ENCODE peak calls at places on chromosomes 16 and 17, in seven cellular contexts. W is Panc1; I is GM06990; G is testis; N is right lobe of liver; M is naive thymus-derived CD4-positive, alpha-beta T cell; C is MM.1S. X is an unnamed sample.

GRCh38 chr17:80880650-80880989 is 111.0 kb upstream of the CHMP6 start:
- DNase-seq in W (no peak), I (no peak), G (no peak), N (no peak), M (no peak), C (no peak), X (no peak)

GRCh38 chr17:81706757-81707624 is 3.8 kb downstream of the MRPL12 start:
- DNase-seq in W (no peak), I (peak; percentile 24), G (no peak), N (no peak), M (no peak), C (no peak), X (no peak)

GRCh38 chr17:11996722-11997146 is 541 bp downstream of the ZNF18 start:
- DNase-seq in W (no peak), I (no peak), G (peak; percentile 50), N (no peak), M (no peak), C (peak; percentile 76), X (peak; percentile 71)

GRCh38 chr16:82630688-82631087 is 3.9 kb downstream of the CDH13 start:
- DNase-seq in W (no peak), I (no peak), G (no peak), N (no peak), M (no peak), C (no peak), X (no peak)

GRCh38 chr17:9859781-9860180 is 34.1 kb downstream of the GLP2R start:
- DNase-seq in W (no peak), I (no peak), G (no peak), N (no peak), M (no peak), C (no peak), X (no peak)

GRCh38 chr16:25109643-25110042 is 1.9 kb upstream of the LCMT1 start:
- DNase-seq in W (peak; percentile 92), I (no peak), G (peak; percentile 54), N (peak; percentile 38), M (no peak), C (no peak), X (peak; percentile 51)

GRCh38 chr17:78745407-78746088 is 36.5 kb downstream of the CYTH1 start:
- DNase-seq in W (no peak), I (no peak), G (no peak), N (no peak), M (peak; percentile 48), C (peak; percentile 61), X (no peak)

GRCh38 chr16:85641305-85641704 is 28.2 kb downstream of the GSE1 start:
- DNase-seq in W (no peak), I (no peak), G (no peak), N (no peak), M (no peak), C (no peak), X (no peak)

GRCh38 chr16:88437367-88437964 is 15.6 kb upstream of the ZFPM1 start:
- DNase-seq in W (no peak), I (peak; percentile 56), G (peak; percentile 58), N (no peak), M (no peak), C (peak; percentile 27), X (no peak)

GRCh38 chr16:15443753-15444152 is 9.4 kb downstream of the BMERB1 start:
- DNase-seq in W (no peak), I (no peak), G (no peak), N (peak; percentile 25), M (no peak), C (no peak), X (peak; percentile 24)

GRCh38 chr16:27169511-27170071 is 33.7 kb upstream of the KDM8 start:
- DNase-seq in W (no peak), I (no peak), G (no peak), N (peak; percentile 32), M (peak; percentile 90), C (peak; percentile 74), X (no peak)

GRCh38 chr16:83807710-83808572 is at the start of gene HSBP1:
- DNase-seq in W (peak; percentile 62), I (peak; percentile 91), G (peak; percentile 96), N (peak; percentile 96), M (peak; percentile 85), C (peak; percentile 83), X (peak; percentile 95)

GRCh38 chr16:14405611-14406537 is 224.2 kb downstream of the PARN start:
- DNase-seq in W (no peak), I (peak; percentile 80), G (peak; percentile 66), N (peak; percentile 47), M (no peak), C (peak; percentile 95), X (peak; percentile 73)

GRCh38 chr17:78522031-78522809 is 55.0 kb downstream of the DNAH17 start:
- DNase-seq in W (no peak), I (no peak), G (no peak), N (no peak), M (no peak), C (no peak), X (no peak)

GRCh38 chr17:61556224-61557188 is 34.5 kb downstream of the NACA2 start:
- DNase-seq in W (no peak), I (no peak), G (no peak), N (no peak), M (no peak), C (no peak), X (no peak)

GRCh38 chr16:55991843-55992242 is 116.7 kb upstream of the CES5A start:
- DNase-seq in W (no peak), I (no peak), G (no peak), N (no peak), M (no peak), C (no peak), X (no peak)

GRCh38 chr17:51677875-51678274 is 417.5 kb downstream of the UTP18 start:
- DNase-seq in W (no peak), I (no peak), G (no peak), N (no peak), M (no peak), C (no peak), X (no peak)

GRCh38 chr16:30660424-30661251 is 2.4 kb downstream of the FBRS start:
- DNase-seq in W (no peak), I (no peak), G (no peak), N (no peak), M (peak; percentile 76), C (peak; percentile 85), X (no peak)

GRCh38 chr16:16120044-16120381 is 103.3 kb downstream of the ABCC6 start:
- DNase-seq in W (no peak), I (no peak), G (no peak), N (no peak), M (no peak), C (no peak), X (no peak)

GRCh38 chr16:76583995-76584394 is 306.8 kb downstream of the CNTNAP4 start:
- DNase-seq in W (no peak), I (no peak), G (no peak), N (no peak), M (no peak), C (no peak), X (no peak)

GRCh38 chr16:12677472-12677871 is 126.2 kb downstream of the CPPED1 start:
- DNase-seq in W (no peak), I (no peak), G (no peak), N (no peak), M (no peak), C (no peak), X (no peak)

GRCh38 chr17:29469251-29469650 is 79.1 kb downstream of the TAOK1 start:
- DNase-seq in W (no peak), I (no peak), G (no peak), N (no peak), M (no peak), C (no peak), X (no peak)

GRCh38 chr17:43814714-43815113 is 18.2 kb downstream of the MPP3 start:
- DNase-seq in W (no peak), I (no peak), G (no peak), N (no peak), M (no peak), C (no peak), X (no peak)

GRCh38 chr17:17075037-17075755 is 32.9 kb downstream of the MPRIP start:
- DNase-seq in W (no peak), I (no peak), G (peak; percentile 70), N (no peak), M (no peak), C (no peak), X (peak; percentile 44)

DNA sequence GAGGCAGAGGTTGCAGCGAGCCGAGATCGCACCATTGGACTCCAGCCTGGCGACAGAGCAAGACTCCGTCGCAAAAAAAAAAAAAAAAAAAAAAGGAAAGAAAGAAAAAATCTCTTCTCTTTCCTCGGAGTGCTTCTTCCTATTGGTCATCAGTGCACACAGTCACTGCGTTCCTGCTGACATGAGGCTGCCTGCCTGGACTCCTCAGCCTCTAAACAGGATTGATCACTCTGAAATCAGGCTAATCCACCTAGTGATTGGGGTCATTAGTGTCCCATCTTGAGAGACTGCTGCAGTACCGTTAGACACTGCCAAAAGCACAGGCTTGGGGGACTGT is 30.8 kb downstream of the PLCD3 start:
- DNase-seq in W (no peak), I (no peak), G (no peak), N (no peak), M (no peak), C (no peak), X (no peak)
- H3K36me3 ChIP-seq in W (peaks cover 6% of the 10 kb centered on the region), I (peaks cover 65% of the 10 kb centered on the region), G (no peaks in the 10 kb centered on the region), N (peaks cover 95% of the 10 kb centered on the region), M (peaks cover 89% of the 10 kb centered on the region), C (peaks cover 19% of the 10 kb centered on the region), X (peaks cover 84% of the 10 kb centered on the region)

GRCh38 chr16:64892843-64893242 is 229.0 kb downstream of the CDH11 start:
- DNase-seq in W (no peak), I (no peak), G (no peak), N (no peak), M (no peak), C (no peak), X (no peak)

GRCh38 chr16:64898159-64898558 is 223.7 kb downstream of the CDH11 start:
- DNase-seq in W (no peak), I (no peak), G (no peak), N (no peak), M (no peak), C (no peak), X (no peak)

GRCh38 chr16:64893386-64893785 is 228.5 kb downstream of the CDH11 start:
- DNase-seq in W (no peak), I (no peak), G (no peak), N (no peak), M (no peak), C (no peak), X (no peak)
- H3K4me3 ChIP-seq in W (peak overlapping the region; percentile 10), I (no peak overlapping the region), G (no peak overlapping the region), N (no peak overlapping the region), M (no peak overlapping the region), C (no peak overlapping the region), X (peak overlapping the region; percentile 21)

DNA sequence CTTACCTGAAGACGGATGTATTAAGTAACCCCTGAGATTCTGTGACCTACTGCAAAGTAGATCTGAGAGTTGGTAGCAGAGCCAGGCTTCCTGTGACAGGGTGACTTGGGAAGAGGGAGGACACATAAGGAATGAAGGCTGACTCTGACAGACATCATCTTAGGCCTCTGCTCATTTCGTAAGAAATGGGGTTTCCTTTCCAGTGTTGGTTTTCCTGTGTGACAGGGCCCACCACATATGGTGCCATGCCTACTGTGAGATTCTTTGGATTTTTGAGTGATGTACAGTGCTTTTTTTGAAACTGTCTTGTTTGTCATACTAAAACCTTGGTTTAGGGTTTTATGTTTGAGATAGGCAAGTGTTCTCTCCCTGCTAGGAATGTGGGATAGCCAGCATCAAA is 12.7 kb downstream of the LIG3 start:
- DNase-seq in W (no peak), I (no peak), G (no peak), N (no peak), M (no peak), C (no peak), X (no peak)
- H3K36me3 ChIP-seq in W (peaks cover 11% of the 10 kb centered on the region), I (peaks cover 31% of the 10 kb centered on the region), G (no peaks in the 10 kb centered on the region), N (peaks cover 52% of the 10 kb centered on the region), M (peaks cover 88% of the 10 kb centered on the region), C (peaks cover 29% of the 10 kb centered on the region), X (peaks cover 54% of the 10 kb centered on the region)

DNA sequence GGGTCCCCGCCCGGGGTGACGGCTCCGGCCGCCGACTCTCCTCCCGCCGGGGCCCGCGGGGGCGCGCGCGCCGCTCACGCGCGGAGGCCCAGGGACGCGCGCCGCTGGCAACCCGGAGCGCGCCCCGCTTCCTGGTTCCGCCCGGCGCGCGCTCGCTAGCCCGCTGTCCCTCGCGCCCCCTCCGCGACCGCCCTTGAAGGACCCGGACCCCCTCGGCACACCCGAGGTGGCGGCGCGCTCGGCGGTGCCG is at the start of gene STAT5B:
- DNase-seq in W (no peak), I (peak; percentile 83), G (peak; percentile 75), N (peak; percentile 79), M (peak; percentile 52), C (peak; percentile 74), X (peak; percentile 62)
- H3K4me3 ChIP-seq in W (peak within 1 kb of the TSS; percentile 87), I (peak within 1 kb of the TSS; percentile 91), G (peak within 1 kb of the TSS; percentile 87), N (peak within 1 kb of the TSS; percentile 90), M (peak within 1 kb of the TSS; percentile 93), C (peak within 1 kb of the TSS; percentile 87), X (peak within 1 kb of the TSS; percentile 77)